ENCODE peak calls at places on chromosomes 1 and 21, in eight cellular contexts. V is spleen, N is H7, L is mammary epithelial cell, Z is cardiac muscle cell, Q is fibroblast of pulmonary artery, C is heart left ventricle, Y is GM23338. O is an unnamed sample.

GRCh38 chr1:43520100-43520828 is 10.4 kb upstream of the PTPRF start:
- DNase-seq in V (no peak), N (no peak), L (no peak), Z (no peak), Q (no peak), C (no peak), Y (no peak), O (no peak)

GRCh38 chr21:45454081-45454923 is 49.3 kb downstream of the COL18A1 start:
- DNase-seq in V (peak), N (no peak), L (no peak), Z (no peak), Q (no peak), C (peak), Y (no peak), O (no peak)

GRCh38 chr21:35375115-35375514 is 326.0 kb upstream of the RUNX1 start:
- DNase-seq in V (no peak), N (no peak), L (peak), Z (peak), Q (peak), C (no peak), Y (no peak), O (no peak)

GRCh38 chr1:15942661-15943514 is 33.0 kb downstream of the ZBTB17 start:
- DNase-seq in V (no peak), N (peak), L (no peak), Z (no peak), Q (no peak), C (no peak), Y (no peak), O (no peak)

GRCh38 chr1:25197235-25197930 is 34.9 kb downstream of the SYF2 start:
- DNase-seq in V (no peak), N (peak), L (no peak), Z (no peak), Q (no peak), C (no peak), Y (no peak), O (no peak)

GRCh38 chr1:6690186-6690585 is 11.4 kb downstream of the DNAJC11 start:
- DNase-seq in V (no peak), N (no peak), L (no peak), Z (no peak), Q (no peak), C (no peak), Y (no peak), O (no peak)

GRCh38 chr1:201656670-201657032 is 117.7 kb downstream of the NAV1 start:
- DNase-seq in V (no peak), N (no peak), L (no peak), Z (peak), Q (peak), C (no peak), Y (no peak), O (no peak)

GRCh38 chr1:162353078-162353477 is 23.6 kb downstream of the SPATA46 start:
- DNase-seq in V (no peak), N (no peak), L (no peak), Z (no peak), Q (no peak), C (no peak), Y (no peak), O (no peak)

GRCh38 chr1:11448375-11449085 is 30.4 kb upstream of the DISP3 start:
- DNase-seq in V (no peak), N (no peak), L (no peak), Z (peak), Q (peak), C (no peak), Y (no peak), O (no peak)

GRCh38 chr1:231139125-231139649 is 22.7 kb upstream of the TRIM67 start:
- DNase-seq in V (no peak), N (no peak), L (peak), Z (peak), Q (peak), C (no peak), Y (no peak), O (no peak)

GRCh38 chr1:192489748-192490147 is 85.8 kb upstream of the RGS1 start:
- DNase-seq in V (no peak), N (no peak), L (peak), Z (peak), Q (peak), C (peak), Y (peak), O (no peak)

DNA sequence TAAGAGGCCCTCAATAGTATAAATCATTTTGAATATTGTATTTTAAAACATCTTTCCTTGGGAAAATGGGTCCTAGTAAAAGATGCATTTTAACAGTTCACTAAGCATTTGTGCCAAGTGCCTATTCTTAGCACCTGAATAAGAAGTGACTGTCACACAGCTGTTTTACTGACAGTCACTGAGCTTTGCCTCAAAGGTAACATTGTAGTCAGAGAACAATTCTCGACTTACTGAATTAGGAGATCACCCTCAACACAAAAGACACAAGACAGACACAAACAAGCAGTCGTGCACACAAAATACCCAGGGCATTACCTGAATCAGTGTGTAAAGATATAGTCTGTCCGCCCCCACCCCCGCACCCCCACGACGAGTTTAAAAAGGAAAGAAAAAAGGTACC is 388 bp downstream of the ESRRG start:
- DNase-seq in V (no peak), N (no peak), L (no peak), Z (no peak), Q (no peak), C (no peak), Y (peak), O (peak)
- H3K4me3 ChIP-seq in V (no peak), N (peak), L (no peak), Z (peak), Q (no peak), C (peak), Y (peak), O (peak)

GRCh38 chr1:150259217-150259616 is 1.6 kb downstream of the CA14 start:
- DNase-seq in V (no peak), N (no peak), L (no peak), Z (no peak), Q (no peak), C (no peak), Y (no peak), O (no peak)
- H3K4me3 ChIP-seq in V (no peak), N (peak), L (no peak), Z (peak), Q (no peak), C (no peak), Y (peak), O (peak)

GRCh38 chr1:59718989-59719360 is 95.8 kb upstream of the HOOK1 start:
- DNase-seq in V (no peak), N (no peak), L (no peak), Z (no peak), Q (no peak), C (peak), Y (no peak), O (no peak)
- H3K4me3 ChIP-seq in V (no peak), N (no peak), L (no peak), Z (no peak), Q (no peak), C (no peak), Y (no peak), O (no peak)

DNA sequence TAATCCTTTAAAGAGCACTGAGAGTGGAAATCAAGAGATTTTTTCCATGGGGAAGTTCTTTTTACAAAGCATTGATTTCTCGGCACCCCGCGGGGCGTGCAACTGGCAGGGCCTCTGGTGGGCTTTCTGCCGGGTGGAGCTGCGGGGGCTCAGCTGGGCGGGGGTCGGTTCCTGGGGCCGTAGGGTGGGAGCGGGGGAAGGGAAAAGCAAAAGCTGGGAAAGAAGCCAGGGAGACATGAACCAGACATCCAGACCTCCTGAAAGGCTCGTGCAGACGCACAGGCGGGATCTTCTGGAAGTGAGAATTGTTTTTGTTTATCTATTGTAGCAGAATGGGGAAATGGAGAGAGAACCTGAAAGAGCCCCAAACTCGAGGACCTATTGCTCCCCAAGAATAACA is 235.2 kb downstream of the FAM72C start:
- DNase-seq in V (no peak), N (peak), L (no peak), Z (peak), Q (no peak), C (no peak), Y (no peak), O (no peak)
- H3K4me3 ChIP-seq in V (no peak), N (peak), L (peak), Z (peak), Q (peak), C (no peak), Y (peak), O (peak)

GRCh38 chr21:37075214-37075770 is 2.2 kb downstream of the TTC3 start:
- DNase-seq in V (no peak), N (no peak), L (no peak), Z (no peak), Q (no peak), C (no peak), Y (no peak), O (no peak)

GRCh38 chr21:37073417-37074194 is 552 bp downstream of the TTC3 start:
- DNase-seq in V (peak), N (no peak), L (no peak), Z (peak), Q (peak), C (peak), Y (no peak), O (no peak)

GRCh38 chr21:37074195-37074510 is 1.1 kb downstream of the TTC3 start:
- DNase-seq in V (no peak), N (peak), L (peak), Z (no peak), Q (no peak), C (peak), Y (peak), O (no peak)

GRCh38 chr21:37076087-37076486 is 3.0 kb downstream of the TTC3 start:
- DNase-seq in V (no peak), N (no peak), L (no peak), Z (no peak), Q (no peak), C (no peak), Y (no peak), O (no peak)

DNA sequence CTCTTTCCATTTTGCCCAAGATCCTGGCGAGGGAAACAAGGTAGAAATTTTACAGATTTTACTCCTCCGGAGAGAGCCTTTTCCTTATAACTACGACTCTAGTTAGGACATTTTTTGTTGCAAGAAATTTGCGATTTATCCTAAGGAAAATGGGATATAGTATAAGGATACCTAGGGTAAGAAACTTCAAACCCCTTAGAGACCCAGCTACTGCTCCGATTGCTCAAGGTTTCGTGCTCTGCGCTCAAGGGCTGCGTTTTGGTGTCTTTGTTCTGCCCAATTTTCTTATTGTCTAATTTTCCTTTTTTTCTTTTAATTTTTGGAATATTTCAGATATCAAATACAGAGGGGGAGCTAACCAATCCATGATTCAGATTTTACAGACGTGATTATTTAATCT is 1.5 kb downstream of the TTC3 start:
- DNase-seq in V (no peak), N (no peak), L (no peak), Z (no peak), Q (no peak), C (no peak), Y (no peak), O (no peak)
- H3K4me3 ChIP-seq in V (peak), N (peak), L (peak), Z (peak), Q (peak), C (peak), Y (peak), O (no peak)

DNA sequence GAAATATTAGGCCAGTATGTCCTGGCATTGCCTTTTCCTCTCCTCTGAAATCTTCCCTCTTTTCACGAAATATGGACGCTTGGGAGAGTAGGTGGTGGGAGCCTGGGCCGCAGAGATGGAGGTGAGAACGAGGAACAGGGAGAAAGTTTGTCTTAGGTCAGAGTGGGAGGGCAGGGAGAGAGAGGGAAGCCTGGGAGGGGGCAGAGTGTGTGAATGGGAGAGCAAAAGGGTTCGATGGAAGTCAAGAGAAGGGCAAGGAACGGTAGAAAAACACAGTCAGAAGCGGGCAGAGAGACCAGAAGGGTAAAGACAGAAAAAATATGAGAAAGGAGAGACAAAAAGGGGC is 1.2 kb downstream of the TRABD2B start:
- DNase-seq in V (no peak), N (peak), L (no peak), Z (no peak), Q (no peak), C (no peak), Y (no peak), O (no peak)
- H3K4me3 ChIP-seq in V (no peak), N (peak), L (peak), Z (peak), Q (no peak), C (peak), Y (peak), O (no peak)

GRCh38 chr1:178942285-178943218 is 71.7 kb upstream of the ANGPTL1 start:
- DNase-seq in V (no peak), N (no peak), L (no peak), Z (peak), Q (peak), C (peak), Y (no peak), O (no peak)
- H3K4me3 ChIP-seq in V (no peak), N (no peak), L (no peak), Z (no peak), Q (no peak), C (no peak), Y (no peak), O (no peak)

O was measured in neuronal stem cell.